ENCODE peak calls at places on chromosomes 7 and 10, in eight cellular contexts. One of them, this sample, is unnamed.

GRCh38 chr10:68870545-68871104 is 30.5 kb upstream of the DDX50 start:
- DNase-seq in Peyer's patch: no peak
- DNase-seq in chondrocyte: no peak
- DNase-seq in A549: no peak
- DNase-seq in HFFc6: no peak
- DNase-seq in CD8-positive, alpha-beta T cell: no peak
- DNase-seq in Calu3: no peak
- DNase-seq in left ventricle myocardium inferior: no peak
- DNase-seq in this sample: no peak

GRCh38 chr7:96591159-96591899 is 118.3 kb downstream of the SEM1 start:
- DNase-seq in Peyer's patch: no peak
- DNase-seq in chondrocyte: no peak
- DNase-seq in A549: no peak
- DNase-seq in HFFc6: no peak
- DNase-seq in CD8-positive, alpha-beta T cell: no peak
- DNase-seq in Calu3: no peak
- DNase-seq in left ventricle myocardium inferior: no peak
- DNase-seq in this sample: no peak

GRCh38 chr10:13945760-13946460 is 359.1 kb downstream of the PRPF18 start:
- DNase-seq in Peyer's patch: no peak
- DNase-seq in chondrocyte: no peak
- DNase-seq in A549: no peak
- DNase-seq in HFFc6: peak; percentile 21
- DNase-seq in CD8-positive, alpha-beta T cell: no peak
- DNase-seq in Calu3: no peak
- DNase-seq in left ventricle myocardium inferior: no peak
- DNase-seq in this sample: no peak

GRCh38 chr10:79446451-79447020 is 1.1 kb upstream of the ZCCHC24 start:
- DNase-seq in Peyer's patch: peak; percentile 27
- DNase-seq in chondrocyte: no peak
- DNase-seq in A549: no peak
- DNase-seq in HFFc6: no peak
- DNase-seq in CD8-positive, alpha-beta T cell: no peak
- DNase-seq in Calu3: peak; percentile 49
- DNase-seq in left ventricle myocardium inferior: peak; percentile 78
- DNase-seq in this sample: no peak

GRCh38 chr10:57023626-57024025 is 662.6 kb upstream of the ZWINT start:
- DNase-seq in Peyer's patch: no peak
- DNase-seq in chondrocyte: no peak
- DNase-seq in A549: no peak
- DNase-seq in HFFc6: no peak
- DNase-seq in CD8-positive, alpha-beta T cell: no peak
- DNase-seq in Calu3: no peak
- DNase-seq in left ventricle myocardium inferior: no peak
- DNase-seq in this sample: no peak

GRCh38 chr10:100075426-100076220 is 6.0 kb downstream of the CPN1 start:
- DNase-seq in Peyer's patch: no peak
- DNase-seq in chondrocyte: no peak
- DNase-seq in A549: no peak
- DNase-seq in HFFc6: no peak
- DNase-seq in CD8-positive, alpha-beta T cell: no peak
- DNase-seq in Calu3: no peak
- DNase-seq in left ventricle myocardium inferior: no peak
- DNase-seq in this sample: no peak

GRCh38 chr7:123557016-123557630 is 495 bp downstream of the NDUFA5 start:
- DNase-seq in Peyer's patch: no peak
- DNase-seq in chondrocyte: no peak
- DNase-seq in A549: no peak
- DNase-seq in HFFc6: peak; percentile 4
- DNase-seq in CD8-positive, alpha-beta T cell: no peak
- DNase-seq in Calu3: peak; percentile 2
- DNase-seq in left ventricle myocardium inferior: no peak
- DNase-seq in this sample: no peak

GRCh38 chr10:122149138-122149606 is 121.9 kb upstream of the BTBD16 start:
- DNase-seq in Peyer's patch: no peak
- DNase-seq in chondrocyte: no peak
- DNase-seq in A549: no peak
- DNase-seq in HFFc6: no peak
- DNase-seq in CD8-positive, alpha-beta T cell: no peak
- DNase-seq in Calu3: no peak
- DNase-seq in left ventricle myocardium inferior: peak; percentile 85
- DNase-seq in this sample: no peak

GRCh38 chr10:125008689-125009579 is 67.0 kb downstream of the ZRANB1 start:
- DNase-seq in Peyer's patch: no peak
- DNase-seq in chondrocyte: peak; percentile 72
- DNase-seq in A549: no peak
- DNase-seq in HFFc6: no peak
- DNase-seq in CD8-positive, alpha-beta T cell: no peak
- DNase-seq in Calu3: peak; percentile 19
- DNase-seq in left ventricle myocardium inferior: peak; percentile 10
- DNase-seq in this sample: no peak

GRCh38 chr10:130242483-130242882 is 106.3 kb downstream of the GLRX3 start:
- DNase-seq in Peyer's patch: no peak
- DNase-seq in chondrocyte: no peak
- DNase-seq in A549: no peak
- DNase-seq in HFFc6: no peak
- DNase-seq in CD8-positive, alpha-beta T cell: no peak
- DNase-seq in Calu3: no peak
- DNase-seq in left ventricle myocardium inferior: no peak
- DNase-seq in this sample: no peak

GRCh38 chr10:48805411-48805810 is 120.7 kb downstream of the WDFY4 start:
- DNase-seq in Peyer's patch: no peak
- DNase-seq in chondrocyte: no peak
- DNase-seq in A549: no peak
- DNase-seq in HFFc6: no peak
- DNase-seq in CD8-positive, alpha-beta T cell: no peak
- DNase-seq in Calu3: no peak
- DNase-seq in left ventricle myocardium inferior: no peak
- DNase-seq in this sample: no peak

GRCh38 chr7:155093586-155093985 is 23.5 kb downstream of the HTR5A start:
- DNase-seq in Peyer's patch: no peak
- DNase-seq in chondrocyte: no peak
- DNase-seq in A549: no peak
- DNase-seq in HFFc6: no peak
- DNase-seq in CD8-positive, alpha-beta T cell: no peak
- DNase-seq in Calu3: no peak
- DNase-seq in left ventricle myocardium inferior: no peak
- DNase-seq in this sample: no peak

GRCh38 chr7:17472939-17473338 is 174.5 kb downstream of the AHR start:
- DNase-seq in Peyer's patch: no peak
- DNase-seq in chondrocyte: no peak
- DNase-seq in A549: no peak
- DNase-seq in HFFc6: no peak
- DNase-seq in CD8-positive, alpha-beta T cell: no peak
- DNase-seq in Calu3: no peak
- DNase-seq in left ventricle myocardium inferior: no peak
- DNase-seq in this sample: no peak

DNA sequence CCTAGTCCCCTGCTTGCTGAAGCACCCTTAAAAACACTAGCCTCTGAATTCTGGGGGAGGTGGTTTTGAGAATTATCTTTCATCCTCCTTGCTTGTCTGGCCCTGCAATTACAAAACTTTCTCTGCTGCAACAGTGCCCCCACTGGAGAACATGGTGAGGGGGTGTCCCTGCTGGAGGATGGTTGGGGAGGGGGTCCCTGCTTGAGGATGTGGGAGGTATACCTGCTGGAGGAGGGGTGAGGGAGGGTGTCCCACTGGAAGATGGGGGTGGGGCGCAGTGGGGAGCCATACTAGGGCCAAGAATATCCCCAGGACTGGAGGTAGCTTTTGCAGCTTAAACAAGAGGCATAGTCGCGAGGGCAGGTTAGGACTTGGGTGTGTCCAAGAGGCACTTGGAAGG is 3.2 kb upstream of the POLM start:
- DNase-seq in Peyer's patch: no peak
- DNase-seq in chondrocyte: no peak
- DNase-seq in A549: no peak
- DNase-seq in HFFc6: no peak
- DNase-seq in CD8-positive, alpha-beta T cell: no peak
- DNase-seq in Calu3: no peak
- DNase-seq in left ventricle myocardium inferior: peak; percentile 10
- DNase-seq in this sample: no peak
- TF ChIP-seq CTCF in Peyer's patch: no peak
- TF ChIP-seq CTCF in chondrocyte: peak; percentile 44
- TF ChIP-seq CTCF in A549: no peak
- TF ChIP-seq CTCF in HFFc6: peak; percentile 54
- TF ChIP-seq CTCF in CD8-positive, alpha-beta T cell: no peak
- TF ChIP-seq CTCF in Calu3: peak; percentile 35
- TF ChIP-seq CTCF in left ventricle myocardium inferior: no peak
- TF ChIP-seq CTCF in this sample: no peak

GRCh38 chr10:85995791-85996190 is 370.8 kb downstream of the GRID1 start:
- DNase-seq in Peyer's patch: no peak
- DNase-seq in chondrocyte: no peak
- DNase-seq in A549: peak; percentile 42
- DNase-seq in HFFc6: no peak
- DNase-seq in CD8-positive, alpha-beta T cell: no peak
- DNase-seq in Calu3: peak; percentile 12
- DNase-seq in left ventricle myocardium inferior: no peak
- DNase-seq in this sample: peak; percentile 57
- TF ChIP-seq CTCF in Peyer's patch: peak; percentile 40
- TF ChIP-seq CTCF in chondrocyte: peak; percentile 74
- TF ChIP-seq CTCF in A549: peak; percentile 49
- TF ChIP-seq CTCF in HFFc6: peak; percentile 49
- TF ChIP-seq CTCF in CD8-positive, alpha-beta T cell: no peak
- TF ChIP-seq CTCF in Calu3: no peak
- TF ChIP-seq CTCF in left ventricle myocardium inferior: peak; percentile 55
- TF ChIP-seq CTCF in this sample: no peak

GRCh38 chr10:128087884-128088695 is 38.1 kb downstream of the MKI67 start:
- DNase-seq in Peyer's patch: no peak
- DNase-seq in chondrocyte: no peak
- DNase-seq in A549: peak; percentile 24
- DNase-seq in HFFc6: peak; percentile 1
- DNase-seq in CD8-positive, alpha-beta T cell: no peak
- DNase-seq in Calu3: peak; percentile 18
- DNase-seq in left ventricle myocardium inferior: no peak
- DNase-seq in this sample: peak; percentile 43
- TF ChIP-seq CTCF in Peyer's patch: no peak
- TF ChIP-seq CTCF in chondrocyte: peak; percentile 21
- TF ChIP-seq CTCF in A549: peak; percentile 13
- TF ChIP-seq CTCF in HFFc6: peak; percentile 19
- TF ChIP-seq CTCF in CD8-positive, alpha-beta T cell: no peak
- TF ChIP-seq CTCF in Calu3: no peak
- TF ChIP-seq CTCF in left ventricle myocardium inferior: no peak
- TF ChIP-seq CTCF in this sample: no peak

DNA sequence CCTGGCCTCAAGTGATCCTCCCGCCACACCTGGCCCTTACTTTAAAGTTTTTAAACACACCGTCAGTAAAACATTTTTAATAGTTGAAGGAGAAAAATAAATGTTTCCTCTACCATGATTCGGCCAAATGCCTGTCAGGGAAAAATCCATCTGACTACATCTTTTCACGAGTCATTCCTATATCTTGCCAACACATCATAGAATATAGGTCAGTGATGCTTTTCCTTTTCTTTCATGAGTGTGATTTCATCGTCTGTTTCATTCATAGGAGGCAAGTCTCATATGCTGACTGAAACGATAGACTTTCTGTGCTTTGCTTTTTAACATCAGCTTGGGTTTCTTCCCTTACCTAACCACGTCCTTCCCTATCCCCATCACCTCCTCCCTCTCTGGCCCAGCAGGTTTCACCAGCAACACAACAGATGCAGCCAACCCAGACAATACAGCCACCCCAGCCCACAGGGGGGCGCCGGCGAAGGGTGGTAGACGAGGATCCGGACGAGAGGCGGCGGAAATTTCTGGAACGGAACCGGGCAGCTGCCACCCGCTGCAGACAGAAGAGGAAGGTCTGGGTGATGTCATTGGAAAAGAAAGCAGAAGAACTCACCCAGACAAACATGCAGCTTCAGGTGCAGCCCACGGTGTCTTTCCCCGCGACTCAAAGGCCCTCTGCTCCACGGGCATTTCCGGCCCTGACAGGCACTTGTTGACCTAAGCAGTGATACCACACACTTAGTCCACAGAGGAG is 149.2 kb downstream of the TRIL start:
- DNase-seq in Peyer's patch: peak; percentile 82
- DNase-seq in chondrocyte: no peak
- DNase-seq in A549: no peak
- DNase-seq in HFFc6: peak; percentile 4
- DNase-seq in CD8-positive, alpha-beta T cell: no peak
- DNase-seq in Calu3: no peak
- DNase-seq in left ventricle myocardium inferior: no peak
- DNase-seq in this sample: no peak
- TF ChIP-seq CTCF in Peyer's patch: no peak
- TF ChIP-seq CTCF in chondrocyte: peak; percentile 22
- TF ChIP-seq CTCF in A549: no peak
- TF ChIP-seq CTCF in HFFc6: no peak
- TF ChIP-seq CTCF in CD8-positive, alpha-beta T cell: no peak
- TF ChIP-seq CTCF in Calu3: no peak
- TF ChIP-seq CTCF in left ventricle myocardium inferior: no peak
- TF ChIP-seq CTCF in this sample: no peak

GRCh38 chr7:150322833-150323681 is at the start of the genes ACTR3C and LRRC61:
- DNase-seq in Peyer's patch: peak; percentile 72
- DNase-seq in chondrocyte: no peak
- DNase-seq in A549: no peak
- DNase-seq in HFFc6: no peak
- DNase-seq in CD8-positive, alpha-beta T cell: no peak
- DNase-seq in Calu3: peak; percentile 67
- DNase-seq in left ventricle myocardium inferior: peak; percentile 46
- DNase-seq in this sample: peak; percentile 35
- TF ChIP-seq CTCF in Peyer's patch: peak; percentile 36
- TF ChIP-seq CTCF in chondrocyte: no peak
- TF ChIP-seq CTCF in A549: no peak
- TF ChIP-seq CTCF in HFFc6: no peak
- TF ChIP-seq CTCF in CD8-positive, alpha-beta T cell: no peak
- TF ChIP-seq CTCF in Calu3: peak; percentile 23
- TF ChIP-seq CTCF in left ventricle myocardium inferior: peak; percentile 20
- TF ChIP-seq CTCF in this sample: no peak

DNA sequence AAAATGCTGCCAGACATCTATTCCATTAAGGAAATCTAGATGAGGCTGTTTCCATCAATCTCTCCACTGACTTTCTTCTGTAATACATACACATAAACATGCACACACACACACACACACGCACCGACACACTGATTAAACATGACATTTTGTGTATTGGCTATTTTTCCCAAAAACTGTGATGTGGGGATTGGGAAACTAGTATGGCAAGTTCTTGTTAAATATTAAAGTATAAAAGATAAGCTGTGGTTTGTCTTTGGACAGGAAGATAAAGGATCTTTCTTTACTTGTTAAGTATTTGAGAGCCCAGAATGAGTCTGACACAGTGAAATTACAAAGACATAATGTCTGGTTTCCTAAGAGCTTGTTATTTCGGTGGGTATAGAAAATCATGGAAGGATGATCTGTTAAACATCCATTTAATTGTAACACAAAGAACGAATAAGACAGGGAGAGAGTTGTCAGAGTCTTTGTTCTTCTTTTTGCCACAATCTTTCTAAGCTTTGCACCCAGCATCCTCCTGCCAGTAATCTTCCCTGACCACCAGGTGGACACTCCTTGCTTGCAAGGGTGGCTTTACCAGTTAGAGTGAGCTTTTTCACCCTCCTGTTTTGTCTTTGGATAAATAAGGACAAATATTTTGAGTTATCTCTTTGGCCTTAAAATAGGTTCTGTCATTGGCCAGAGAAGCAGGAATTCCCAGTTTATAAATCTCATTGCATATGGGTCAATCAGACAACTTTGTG is 177.2 kb upstream of the TMEM72 start:
- DNase-seq in Peyer's patch: no peak
- DNase-seq in chondrocyte: no peak
- DNase-seq in A549: peak; percentile 5
- DNase-seq in HFFc6: no peak
- DNase-seq in CD8-positive, alpha-beta T cell: no peak
- DNase-seq in Calu3: peak; percentile 27
- DNase-seq in left ventricle myocardium inferior: no peak
- DNase-seq in this sample: no peak
- TF ChIP-seq CTCF in Peyer's patch: no peak
- TF ChIP-seq CTCF in chondrocyte: peak; percentile 44
- TF ChIP-seq CTCF in A549: no peak
- TF ChIP-seq CTCF in HFFc6: peak; percentile 74
- TF ChIP-seq CTCF in CD8-positive, alpha-beta T cell: no peak
- TF ChIP-seq CTCF in Calu3: peak; percentile 61
- TF ChIP-seq CTCF in left ventricle myocardium inferior: peak; percentile 30
- TF ChIP-seq CTCF in this sample: peak; percentile 6

This sample was measured in MCF 10A.